ENCODE peak calls at places on chromosome X, in six cellular contexts. One of them, this sample, is unnamed.

GRCh38 chrX:70433848-70434351 is 10.7 kb upstream of the DLG3 start:
- DNase-seq in natural killer cell: peak; percentile 73
- DNase-seq in ovary: peak; percentile 54
- DNase-seq in fibroblast of mammary gland: peak; percentile 36
- DNase-seq in H9: peak; percentile 84
- DNase-seq in lower leg skin: peak; percentile 94
- DNase-seq in this sample: peak; percentile 55

GRCh38 chrX:134631404-134632346 is 26.6 kb downstream of the PLAC1 start:
- DNase-seq in lower leg skin: peak; percentile 86
- DNase-seq in fibroblast of mammary gland: peak; percentile 83
- DNase-seq in natural killer cell: no peak
- DNase-seq in ovary: peak; percentile 56
- DNase-seq in H9: no peak
- DNase-seq in this sample: peak; percentile 29

GRCh38 chrX:118496763-118497079 is 1.1 kb downstream of the DOCK11 start:
- DNase-seq in fibroblast of mammary gland: no peak
- DNase-seq in H9: no peak
- DNase-seq in lower leg skin: no peak
- DNase-seq in natural killer cell: no peak
- DNase-seq in ovary: no peak
- DNase-seq in this sample: no peak

GRCh38 chrX:122777766-122778165 is 406.3 kb upstream of the GRIA3 start:
- DNase-seq in fibroblast of mammary gland: peak; percentile 29
- DNase-seq in natural killer cell: no peak
- DNase-seq in ovary: no peak
- DNase-seq in H9: no peak
- DNase-seq in lower leg skin: no peak
- DNase-seq in this sample: peak; percentile 14

GRCh38 chrX:37796805-37797204 is 16.9 kb downstream of the CYBB start:
- DNase-seq in H9: no peak
- DNase-seq in fibroblast of mammary gland: no peak
- DNase-seq in lower leg skin: no peak
- DNase-seq in natural killer cell: no peak
- DNase-seq in ovary: no peak
- DNase-seq in this sample: no peak

GRCh38 chrX:103879339-103879738 is 47.3 kb upstream of the RAB9B start:
- DNase-seq in ovary: no peak
- DNase-seq in lower leg skin: no peak
- DNase-seq in fibroblast of mammary gland: peak; percentile 45
- DNase-seq in H9: no peak
- DNase-seq in natural killer cell: no peak
- DNase-seq in this sample: no peak

GRCh38 chrX:13716905-13717304 is 17.5 kb downstream of the TRAPPC2 start:
- DNase-seq in lower leg skin: no peak
- DNase-seq in fibroblast of mammary gland: no peak
- DNase-seq in natural killer cell: peak; percentile 43
- DNase-seq in ovary: no peak
- DNase-seq in H9: no peak
- DNase-seq in this sample: no peak

GRCh38 chrX:66634272-66634671 is 4.6 kb downstream of the EDA2R start:
- DNase-seq in H9: no peak
- DNase-seq in natural killer cell: no peak
- DNase-seq in ovary: no peak
- DNase-seq in fibroblast of mammary gland: peak; percentile 78
- DNase-seq in lower leg skin: no peak
- DNase-seq in this sample: no peak

GRCh38 chrX:1112321-1112720 is 100.1 kb downstream of the CRLF2 start:
- DNase-seq in natural killer cell: no peak
- DNase-seq in ovary: no peak
- DNase-seq in lower leg skin: no peak
- DNase-seq in fibroblast of mammary gland: no peak
- DNase-seq in H9: no peak
- DNase-seq in this sample: no peak

DNA sequence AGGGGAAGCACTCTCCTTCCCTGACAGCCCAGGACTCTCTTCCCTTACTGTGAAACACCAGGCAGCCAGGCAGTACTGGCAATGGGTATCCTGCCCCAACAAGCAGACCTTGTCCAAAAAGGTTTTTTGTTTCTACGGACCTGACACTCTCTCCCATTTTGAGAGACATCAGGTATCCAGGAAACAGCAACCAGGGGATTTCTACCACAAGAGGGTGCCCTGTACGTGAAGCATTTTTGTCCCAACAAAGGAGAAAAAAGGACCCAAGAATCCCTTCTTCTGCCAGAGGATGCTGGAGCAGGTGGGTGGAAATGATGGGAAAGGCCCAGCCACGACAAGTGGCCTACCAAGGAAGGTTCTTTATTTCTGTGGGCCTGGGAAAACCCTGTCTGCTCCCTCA is 65.7 kb upstream of the FGF13 start:
- DNase-seq in lower leg skin: no peak
- DNase-seq in H9: peak; percentile 35
- DNase-seq in fibroblast of mammary gland: no peak
- DNase-seq in ovary: no peak
- DNase-seq in natural killer cell: no peak
- DNase-seq in this sample: no peak
- TF ChIP-seq CTCF in lower leg skin: no peak
- TF ChIP-seq CTCF in H9: peak; percentile 55
- TF ChIP-seq CTCF in fibroblast of mammary gland: peak; percentile 9
- TF ChIP-seq CTCF in ovary: no peak
- TF ChIP-seq CTCF in natural killer cell: no peak
- TF ChIP-seq CTCF in this sample: no peak

GRCh38 chrX:82677281-82677680 is 830.8 kb upstream of the POU3F4 start:
- DNase-seq in lower leg skin: no peak
- DNase-seq in ovary: no peak
- DNase-seq in fibroblast of mammary gland: no peak
- DNase-seq in natural killer cell: no peak
- DNase-seq in H9: no peak
- DNase-seq in this sample: peak; percentile 3

DNA sequence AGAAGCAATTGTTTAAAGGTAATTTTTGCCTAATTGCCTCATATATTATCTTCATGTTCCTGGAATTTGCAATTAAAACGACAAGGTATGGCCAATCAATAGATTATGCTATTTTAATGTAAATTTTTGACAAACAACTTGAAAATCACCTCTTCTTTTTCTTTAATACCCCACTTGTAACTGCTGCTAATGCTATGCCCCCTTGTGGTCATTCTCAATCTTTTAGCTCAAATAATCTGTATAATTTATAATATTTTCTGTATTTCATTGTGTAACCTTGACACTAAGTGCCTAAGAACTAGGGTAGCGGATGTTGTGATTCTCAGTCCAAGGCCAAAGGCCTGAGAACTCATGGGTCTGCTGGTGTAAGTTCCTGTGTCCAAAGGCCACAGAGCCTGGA is 831.7 kb upstream of the POU3F4 start:
- DNase-seq in H9: no peak
- DNase-seq in ovary: no peak
- DNase-seq in lower leg skin: no peak
- DNase-seq in natural killer cell: no peak
- DNase-seq in fibroblast of mammary gland: peak; percentile 3
- DNase-seq in this sample: peak; percentile 23
- TF ChIP-seq CTCF in H9: peak; percentile 52
- TF ChIP-seq CTCF in ovary: no peak
- TF ChIP-seq CTCF in lower leg skin: no peak
- TF ChIP-seq CTCF in natural killer cell: no peak
- TF ChIP-seq CTCF in fibroblast of mammary gland: peak; percentile 19
- TF ChIP-seq CTCF in this sample: peak; percentile 35

DNA sequence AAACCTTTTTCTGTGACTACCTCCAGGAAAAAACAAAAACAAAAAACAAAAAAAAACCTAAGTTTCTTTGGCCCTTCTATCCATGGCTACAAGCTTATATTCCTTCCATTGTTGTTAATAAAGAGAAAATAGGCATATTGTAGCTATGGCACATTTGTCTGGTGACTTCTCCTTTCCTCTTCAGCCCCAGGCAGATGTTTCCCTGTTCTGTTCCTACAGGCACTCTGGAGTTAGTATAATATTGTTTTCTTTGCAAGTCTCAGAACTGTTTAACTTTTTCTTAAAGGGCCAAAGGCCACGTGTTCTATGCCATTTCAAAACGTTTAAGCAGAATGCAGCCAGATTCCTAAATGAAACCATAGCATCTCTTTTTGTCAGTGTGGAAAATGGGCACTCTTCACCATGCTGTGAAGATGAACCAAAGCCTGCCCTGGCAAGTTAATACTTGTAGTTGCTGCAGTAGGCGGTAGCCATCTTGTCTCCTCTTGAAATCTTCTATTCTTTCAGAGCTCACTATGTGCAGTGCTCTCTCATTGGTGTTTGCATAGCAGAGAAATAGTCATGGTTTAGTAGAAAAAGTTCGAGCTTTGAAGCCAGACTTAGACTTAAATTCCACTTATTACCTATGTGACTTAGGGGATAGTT is 44.8 kb upstream of the MTMR1 start:
- DNase-seq in ovary: no peak
- DNase-seq in H9: no peak
- DNase-seq in lower leg skin: no peak
- DNase-seq in natural killer cell: no peak
- DNase-seq in fibroblast of mammary gland: no peak
- DNase-seq in this sample: no peak
- TF ChIP-seq CTCF in ovary: no peak
- TF ChIP-seq CTCF in H9: no peak
- TF ChIP-seq CTCF in lower leg skin: no peak
- TF ChIP-seq CTCF in natural killer cell: no peak
- TF ChIP-seq CTCF in fibroblast of mammary gland: no peak
- TF ChIP-seq CTCF in this sample: no peak

DNA sequence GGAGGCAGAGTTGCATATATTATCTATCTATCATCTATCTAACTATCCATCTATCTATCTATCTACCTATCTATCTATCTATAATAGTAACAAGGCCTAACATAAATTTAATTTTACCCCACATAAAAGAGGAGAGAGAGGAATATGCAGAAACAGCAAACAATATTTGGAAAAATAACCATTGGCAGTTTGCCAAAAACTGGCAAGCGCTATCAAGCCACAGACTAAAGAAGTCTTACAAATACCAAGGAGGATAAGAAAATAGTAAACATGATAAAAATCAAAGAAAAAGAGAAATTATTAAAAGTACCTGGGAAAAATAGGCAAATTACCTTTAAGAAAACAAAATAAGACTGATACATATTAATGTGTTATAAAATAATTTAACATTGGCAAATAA is 230.8 kb downstream of the CPXCR1 start:
- DNase-seq in natural killer cell: no peak
- DNase-seq in lower leg skin: no peak
- DNase-seq in H9: no peak
- DNase-seq in fibroblast of mammary gland: no peak
- DNase-seq in ovary: no peak
- DNase-seq in this sample: peak; percentile 2
- TF ChIP-seq CTCF in natural killer cell: no peak
- TF ChIP-seq CTCF in lower leg skin: no peak
- TF ChIP-seq CTCF in H9: no peak
- TF ChIP-seq CTCF in fibroblast of mammary gland: no peak
- TF ChIP-seq CTCF in ovary: no peak
- TF ChIP-seq CTCF in this sample: no peak

GRCh38 chrX:24168807-24169206 is 19.3 kb downstream of the ZFX start:
- DNase-seq in natural killer cell: no peak
- DNase-seq in fibroblast of mammary gland: no peak
- DNase-seq in lower leg skin: no peak
- DNase-seq in ovary: no peak
- DNase-seq in H9: no peak
- DNase-seq in this sample: no peak

GRCh38 chrX:24175276-24175675 is 25.7 kb downstream of the ZFX start:
- DNase-seq in ovary: no peak
- DNase-seq in H9: no peak
- DNase-seq in natural killer cell: no peak
- DNase-seq in fibroblast of mammary gland: no peak
- DNase-seq in lower leg skin: no peak
- DNase-seq in this sample: no peak

GRCh38 chrX:24178441-24178840 is 28.9 kb downstream of the ZFX start:
- DNase-seq in H9: peak; percentile 57
- DNase-seq in ovary: no peak
- DNase-seq in natural killer cell: no peak
- DNase-seq in lower leg skin: no peak
- DNase-seq in fibroblast of mammary gland: no peak
- DNase-seq in this sample: no peak

GRCh38 chrX:24169211-24169610 is 19.7 kb downstream of the ZFX start:
- DNase-seq in ovary: no peak
- DNase-seq in lower leg skin: no peak
- DNase-seq in fibroblast of mammary gland: peak; percentile 44
- DNase-seq in H9: no peak
- DNase-seq in natural killer cell: no peak
- DNase-seq in this sample: no peak

DNA sequence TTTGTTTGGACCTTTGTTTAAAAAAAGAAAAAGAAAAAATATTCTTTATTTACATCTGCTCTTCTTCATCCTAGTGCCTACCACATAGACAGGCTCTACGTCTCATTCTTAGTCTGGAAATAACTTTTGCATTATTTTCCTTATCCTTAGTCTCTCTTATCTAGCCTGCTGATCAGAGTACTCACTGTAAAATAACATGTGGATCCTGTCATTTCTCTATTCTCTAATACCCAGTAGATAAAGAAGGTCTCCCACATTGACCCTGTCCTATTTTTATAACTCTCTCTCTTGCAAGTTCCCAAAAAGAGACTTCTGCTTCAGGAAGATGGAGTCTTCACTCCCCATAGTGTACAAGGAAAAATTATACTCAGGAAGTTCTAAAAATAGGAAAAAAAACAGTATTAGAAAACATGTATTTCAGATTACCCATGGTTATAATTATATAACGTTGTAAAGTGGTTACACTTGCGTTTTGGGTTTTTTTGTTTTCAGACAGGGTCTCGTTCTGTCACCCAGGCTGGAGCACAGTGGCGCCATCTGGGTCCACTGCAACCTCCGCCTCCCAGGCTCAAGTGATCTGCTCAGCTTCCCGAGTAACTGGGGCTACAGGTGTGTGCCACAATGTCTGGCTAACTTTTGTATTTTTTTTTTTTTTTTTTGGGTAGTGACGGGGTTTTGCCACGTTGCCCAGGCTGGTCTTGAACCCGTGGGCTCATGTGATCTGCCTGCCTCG is 23.8 kb downstream of the ZFX start:
- DNase-seq in fibroblast of mammary gland: no peak
- DNase-seq in ovary: no peak
- DNase-seq in H9: peak; percentile 43
- DNase-seq in lower leg skin: no peak
- DNase-seq in natural killer cell: no peak
- DNase-seq in this sample: no peak
- TF ChIP-seq CTCF in fibroblast of mammary gland: no peak
- TF ChIP-seq CTCF in ovary: no peak
- TF ChIP-seq CTCF in H9: peak; percentile 52
- TF ChIP-seq CTCF in lower leg skin: no peak
- TF ChIP-seq CTCF in natural killer cell: no peak
- TF ChIP-seq CTCF in this sample: no peak

GRCh38 chrX:153439977-153440376 is 5.9 kb downstream of the TREX2 start:
- DNase-seq in natural killer cell: no peak
- DNase-seq in fibroblast of mammary gland: no peak
- DNase-seq in ovary: no peak
- DNase-seq in lower leg skin: no peak
- DNase-seq in H9: no peak
- DNase-seq in this sample: no peak

GRCh38 chrX:153441296-153441695 is 4.6 kb downstream of the TREX2 start:
- DNase-seq in fibroblast of mammary gland: no peak
- DNase-seq in ovary: no peak
- DNase-seq in H9: no peak
- DNase-seq in lower leg skin: no peak
- DNase-seq in natural killer cell: no peak
- DNase-seq in this sample: peak; percentile 40

GRCh38 chrX:153435845-153436244 is 10.0 kb downstream of the TREX2 start:
- DNase-seq in lower leg skin: no peak
- DNase-seq in fibroblast of mammary gland: no peak
- DNase-seq in H9: no peak
- DNase-seq in natural killer cell: no peak
- DNase-seq in ovary: no peak
- DNase-seq in this sample: no peak

GRCh38 chrX:153440556-153441135 is 5.2 kb downstream of the TREX2 start:
- DNase-seq in H9: no peak
- DNase-seq in fibroblast of mammary gland: no peak
- DNase-seq in ovary: no peak
- DNase-seq in natural killer cell: no peak
- DNase-seq in lower leg skin: no peak
- DNase-seq in this sample: no peak

GRCh38 chrX:153438522-153438921 is 7.3 kb downstream of the TREX2 start:
- DNase-seq in ovary: no peak
- DNase-seq in fibroblast of mammary gland: peak; percentile 35
- DNase-seq in H9: no peak
- DNase-seq in lower leg skin: no peak
- DNase-seq in natural killer cell: no peak
- DNase-seq in this sample: no peak
- TF ChIP-seq CTCF in ovary: no peak
- TF ChIP-seq CTCF in fibroblast of mammary gland: peak; percentile 41
- TF ChIP-seq CTCF in H9: peak; percentile 47
- TF ChIP-seq CTCF in lower leg skin: no peak
- TF ChIP-seq CTCF in natural killer cell: no peak
- TF ChIP-seq CTCF in this sample: no peak

This sample was measured in MCF 10A.